ENCODE peak calls at places on chromosome 3, in five cellular contexts. D is B cell, R is AG09319, A is cardiac muscle cell, Y is left ventricle myocardium inferior. E is an unnamed sample.

GRCh38 chr3:100838157-100838556 is 128.9 kb downstream of the TFG start:
- DNase-seq in D (no peak), R (no peak), A (no peak), Y (no peak), E (no peak)

GRCh38 chr3:197352382-197352781 is 54.0 kb upstream of the DLG1 start:
- DNase-seq in D (no peak), R (no peak), A (peak; percentile 68), Y (peak; percentile 71), E (no peak)

GRCh38 chr3:20576228-20576627 is 390.2 kb upstream of the SGO1 start:
- DNase-seq in D (no peak), R (no peak), A (no peak), Y (no peak), E (no peak)

GRCh38 chr3:182364723-182365650 is 428.3 kb upstream of the ATP11B start:
- DNase-seq in D (no peak), R (no peak), A (no peak), Y (no peak), E (peak; percentile 45)

GRCh38 chr3:37030573-37030972 is 37.3 kb downstream of the MLH1 start:
- DNase-seq in D (no peak), R (no peak), A (no peak), Y (no peak), E (no peak)

GRCh38 chr3:156518726-156519125 is 36.2 kb downstream of the SSR3 start:
- DNase-seq in D (no peak), R (no peak), A (no peak), Y (no peak), E (no peak)

GRCh38 chr3:150377601-150378466 is 30.3 kb upstream of the TSC22D2 start:
- DNase-seq in D (no peak), R (no peak), A (no peak), Y (no peak), E (no peak)

GRCh38 chr3:58281069-58281468 is 25.0 kb upstream of the RPP14 start:
- DNase-seq in D (no peak), R (no peak), A (no peak), Y (no peak), E (no peak)

GRCh38 chr3:138921316-138922292 is 25.3 kb downstream of the FOXL2 start:
- DNase-seq in D (no peak), R (no peak), A (peak; percentile 87), Y (no peak), E (peak; percentile 78)

GRCh38 chr3:50510325-50510724 is 6.9 kb upstream of the CACNA2D2 start:
- DNase-seq in D (no peak), R (no peak), A (no peak), Y (no peak), E (no peak)

GRCh38 chr3:134486577-134487041 is 752 bp downstream of the CEP63 start:
- DNase-seq in D (no peak), R (no peak), A (peak; percentile 30), Y (no peak), E (no peak)

GRCh38 chr3:134485075-134485536 is 679 bp downstream of the ANAPC13 start:
- DNase-seq in D (peak; percentile 40), R (no peak), A (no peak), Y (no peak), E (peak; percentile 24)

GRCh38 chr3:134487406-134487805 is 1.5 kb downstream of the CEP63 start:
- DNase-seq in D (peak; percentile 43), R (no peak), A (no peak), Y (no peak), E (no peak)

GRCh38 chr3:134483195-134483890 is 2.4 kb downstream of the ANAPC13 start:
- DNase-seq in D (no peak), R (no peak), A (peak; percentile 60), Y (no peak), E (no peak)

GRCh38 chr3:134485620-134486576 is at the start of the genes ANAPC13 and CEP63:
- DNase-seq in D (peak; percentile 97), R (peak; percentile 99), A (peak; percentile 100), Y (peak; percentile 94), E (peak; percentile 98)
- TF ChIP-seq CTCF in D (no peak), R (no peak), A (no peak), Y (no peak), E (no peak)

GRCh38 chr3:25594007-25594502 is 70.7 kb downstream of the TOP2B start:
- DNase-seq in D (no peak), R (peak; percentile 66), A (peak; percentile 88), Y (no peak), E (peak; percentile 35)
- TF ChIP-seq CTCF in D (peak; percentile 86), R (peak; percentile 67), A (peak; percentile 79), Y (peak; percentile 86), E (peak; percentile 67)

DNA sequence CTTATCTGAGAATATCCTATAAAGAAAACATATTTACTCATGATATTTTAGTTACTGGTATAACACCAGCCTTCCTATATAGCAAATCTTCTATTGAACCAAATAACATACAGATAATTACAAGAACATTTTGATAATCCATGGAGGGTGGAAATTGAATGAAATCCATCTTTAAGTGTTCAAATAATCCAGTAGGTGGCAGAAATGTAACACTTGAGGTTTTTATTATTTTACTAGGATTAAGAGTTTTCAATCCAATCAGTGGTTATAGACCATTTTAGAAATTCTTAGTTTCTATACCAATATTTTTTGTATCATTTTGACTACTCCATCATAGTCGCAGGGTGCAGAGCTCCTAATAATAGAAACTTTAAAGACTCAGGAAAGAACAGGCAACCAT is 101.9 kb upstream of the KCNH8 start:
- DNase-seq in D (no peak), R (no peak), A (peak; percentile 0), Y (no peak), E (no peak)
- TF ChIP-seq CTCF in D (peak; percentile 49), R (no peak), A (no peak), Y (peak; percentile 26), E (no peak)

DNA sequence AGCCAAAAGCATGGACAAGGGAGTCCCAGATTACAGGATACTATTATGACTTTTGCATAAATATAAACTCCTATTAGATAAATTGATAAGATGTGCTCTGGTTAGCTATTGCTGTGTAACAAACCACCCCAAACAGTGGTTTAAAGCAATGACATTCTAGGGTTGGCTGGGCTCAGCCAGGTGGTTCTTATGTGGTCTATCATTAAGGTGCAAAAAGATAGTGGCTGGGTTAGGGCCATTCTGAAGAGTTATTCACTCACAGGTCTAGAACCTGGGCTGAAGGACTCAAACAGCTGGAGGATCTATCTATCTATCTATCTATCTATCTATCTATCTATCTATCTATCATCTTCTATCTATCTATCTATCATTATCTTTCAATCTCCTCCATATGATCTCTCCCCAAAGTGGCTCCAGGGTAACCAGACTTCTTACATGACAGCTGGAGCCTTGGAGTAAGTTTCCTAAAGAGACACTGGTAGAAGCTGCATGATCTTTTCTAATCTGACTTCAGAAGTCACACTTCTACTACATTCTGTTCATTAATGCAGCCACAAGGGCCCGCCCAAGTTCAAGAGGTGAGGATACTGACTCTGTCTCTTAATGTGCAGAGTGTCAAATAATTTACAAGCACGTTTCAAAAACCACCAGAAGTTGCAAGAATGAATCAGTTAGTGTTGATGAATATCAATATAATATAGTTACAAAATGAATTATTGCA is 74.9 kb upstream of the XCR1 start:
- DNase-seq in D (no peak), R (no peak), A (no peak), Y (no peak), E (no peak)
- TF ChIP-seq CTCF in D (no peak), R (no peak), A (no peak), Y (no peak), E (no peak)

GRCh38 chr3:2268779-2269178 is 170.1 kb downstream of the CNTN4 start:
- DNase-seq in D (no peak), R (no peak), A (no peak), Y (no peak), E (no peak)
- TF ChIP-seq CTCF in D (no peak), R (no peak), A (no peak), Y (peak; percentile 48), E (no peak)

GRCh38 chr3:104606812-104607211 is 759.9 kb upstream of the ALCAM start:
- DNase-seq in D (no peak), R (no peak), A (no peak), Y (no peak), E (no peak)

GRCh38 chr3:104598848-104599501 is 767.7 kb upstream of the ALCAM start:
- DNase-seq in D (no peak), R (no peak), A (no peak), Y (no peak), E (no peak)

DNA sequence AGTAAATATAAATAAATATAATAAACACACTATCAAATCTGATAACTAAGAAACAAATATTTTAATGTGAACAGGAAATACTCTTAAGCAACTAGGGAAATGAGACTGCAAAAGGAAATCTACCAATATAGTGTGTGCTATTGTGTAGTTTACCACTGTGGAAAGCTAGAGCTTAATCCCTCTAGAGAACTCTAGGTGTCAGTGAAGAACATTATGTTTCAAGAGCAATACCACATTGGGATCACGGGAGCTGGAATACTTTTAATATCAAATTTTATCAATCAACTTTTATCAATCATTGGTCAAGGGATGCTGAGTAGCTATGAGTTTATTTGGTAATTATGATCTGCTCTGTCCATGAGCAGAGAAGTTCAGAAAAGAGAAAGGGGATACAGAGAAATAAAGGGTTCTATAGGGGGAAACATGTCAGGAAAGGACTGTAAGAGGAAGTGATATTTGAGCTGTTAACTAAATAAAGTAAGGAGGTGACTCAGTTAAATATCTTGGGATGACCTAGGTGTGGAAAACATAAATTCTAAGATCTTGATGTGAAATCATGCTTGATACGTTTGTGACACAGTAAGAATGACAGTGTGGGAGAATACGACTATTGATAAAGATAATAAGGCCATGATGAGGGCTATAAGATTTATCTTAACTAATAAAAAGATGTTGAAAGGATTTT is 762.2 kb upstream of the ALCAM start:
- DNase-seq in D (no peak), R (no peak), A (peak; percentile 44), Y (no peak), E (no peak)
- TF ChIP-seq CTCF in D (no peak), R (peak; percentile 46), A (peak; percentile 58), Y (peak; percentile 27), E (no peak)

GRCh38 chr3:169137076-169137475 is 526.4 kb downstream of the MECOM start:
- DNase-seq in D (no peak), R (no peak), A (no peak), Y (no peak), E (no peak)

GRCh38 chr3:169137943-169138342 is 525.6 kb downstream of the MECOM start:
- DNase-seq in D (no peak), R (no peak), A (no peak), Y (no peak), E (no peak)

GRCh38 chr3:169134194-169134593 is 529.3 kb downstream of the MECOM start:
- DNase-seq in D (no peak), R (no peak), A (no peak), Y (no peak), E (no peak)

GRCh38 chr3:169131695-169132464 is 531.6 kb downstream of the MECOM start:
- DNase-seq in D (no peak), R (no peak), A (no peak), Y (no peak), E (peak; percentile 55)

GRCh38 chr3:169133178-169134161 is 530.0 kb downstream of the MECOM start:
- DNase-seq in D (no peak), R (no peak), A (peak; percentile 58), Y (no peak), E (no peak)
- TF ChIP-seq CTCF in D (no peak), R (peak; percentile 43), A (peak; percentile 49), Y (peak; percentile 61), E (peak; percentile 63)

DNA sequence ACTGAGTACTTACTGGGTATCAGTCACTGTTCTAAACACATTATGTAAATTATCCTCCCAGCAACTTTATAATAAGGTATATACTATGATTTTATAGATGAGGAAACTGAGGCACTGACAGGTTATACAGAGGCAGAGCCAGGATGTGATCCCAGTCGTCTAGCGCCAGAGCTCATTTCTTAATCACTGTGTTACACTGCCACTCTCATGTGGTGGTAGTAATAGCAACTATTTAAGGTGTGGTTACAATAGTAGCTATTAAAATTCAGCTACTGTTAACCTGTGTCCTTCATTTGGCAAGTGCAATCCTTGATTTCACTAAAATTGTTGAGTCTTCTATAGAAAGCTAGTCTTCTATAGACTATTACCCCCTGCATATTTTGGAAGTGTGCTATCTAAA is 43.1 kb upstream of the TRPC1 start:
- DNase-seq in D (no peak), R (no peak), A (no peak), Y (no peak), E (peak; percentile 26)
- TF ChIP-seq CTCF in D (no peak), R (no peak), A (no peak), Y (no peak), E (peak; percentile 34)